ENCODE peak calls at places on chromosomes 3 and 15, in four cellular contexts. One of them, this sample, is unnamed.

GRCh38 chr3:160756907-160757623 is 1.0 kb downstream of the PPM1L start:
- DNase-seq in PC-3: no peak
- DNase-seq in upper lobe of right lung: peak; percentile 63
- DNase-seq in left lung: no peak
- DNase-seq in this sample: peak; percentile 18

GRCh38 chr3:42961633-42962032 is 17.5 kb upstream of the GASK1A start:
- DNase-seq in PC-3: peak; percentile 80
- DNase-seq in upper lobe of right lung: no peak
- DNase-seq in left lung: no peak
- DNase-seq in this sample: no peak

GRCh38 chr15:85673326-85673725 is 121.4 kb downstream of the KLHL25 start:
- DNase-seq in PC-3: no peak
- DNase-seq in upper lobe of right lung: no peak
- DNase-seq in left lung: no peak
- DNase-seq in this sample: no peak

GRCh38 chr3:71305246-71306206 is 278.0 kb downstream of the FOXP1 start:
- DNase-seq in PC-3: peak; percentile 38
- DNase-seq in upper lobe of right lung: no peak
- DNase-seq in left lung: peak; percentile 42
- DNase-seq in this sample: no peak

GRCh38 chr15:85404156-85404921 is 23.9 kb downstream of the AKAP13 start:
- DNase-seq in PC-3: no peak
- DNase-seq in upper lobe of right lung: no peak
- DNase-seq in left lung: no peak
- DNase-seq in this sample: no peak

GRCh38 chr15:96331942-96332853 is 1.7 kb downstream of the NR2F2 start:
- DNase-seq in PC-3: peak; percentile 49
- DNase-seq in upper lobe of right lung: peak; percentile 80
- DNase-seq in left lung: peak; percentile 52
- DNase-seq in this sample: no peak

GRCh38 chr3:120450261-120450913 is 405 bp downstream of the FSTL1 start:
- DNase-seq in PC-3: peak; percentile 41
- DNase-seq in upper lobe of right lung: peak; percentile 73
- DNase-seq in left lung: no peak
- DNase-seq in this sample: no peak

GRCh38 chr3:184806567-184807271 is 5.2 kb upstream of the VPS8 start:
- DNase-seq in PC-3: peak; percentile 45
- DNase-seq in upper lobe of right lung: no peak
- DNase-seq in left lung: no peak
- DNase-seq in this sample: no peak

GRCh38 chr3:4394048-4394447 is 73.0 kb downstream of the SUMF1 start:
- DNase-seq in PC-3: no peak
- DNase-seq in upper lobe of right lung: no peak
- DNase-seq in left lung: no peak
- DNase-seq in this sample: peak; percentile 2

GRCh38 chr15:31398677-31399260 is 72.1 kb downstream of the KLF13 start:
- DNase-seq in PC-3: peak; percentile 28
- DNase-seq in upper lobe of right lung: no peak
- DNase-seq in left lung: no peak
- DNase-seq in this sample: no peak

GRCh38 chr3:42024578-42025387 is 62.9 kb upstream of the ULK4 start:
- DNase-seq in PC-3: no peak
- DNase-seq in upper lobe of right lung: no peak
- DNase-seq in left lung: no peak
- DNase-seq in this sample: no peak

GRCh38 chr15:74540135-74540760 is 772 bp upstream of the ARID3B start:
- DNase-seq in PC-3: peak; percentile 30
- DNase-seq in upper lobe of right lung: no peak
- DNase-seq in left lung: no peak
- DNase-seq in this sample: no peak

GRCh38 chr15:63052961-63053698 is 10.6 kb downstream of the TPM1 start:
- DNase-seq in PC-3: no peak
- DNase-seq in upper lobe of right lung: no peak
- DNase-seq in left lung: no peak
- DNase-seq in this sample: no peak

GRCh38 chr3:28008235-28008634 is 233.2 kb upstream of the CMC1 start:
- DNase-seq in PC-3: no peak
- DNase-seq in upper lobe of right lung: no peak
- DNase-seq in left lung: no peak
- DNase-seq in this sample: no peak

GRCh38 chr3:172787019-172787418 is 36.5 kb downstream of the ECT2 start:
- DNase-seq in PC-3: no peak
- DNase-seq in upper lobe of right lung: no peak
- DNase-seq in left lung: no peak
- DNase-seq in this sample: no peak

GRCh38 chr3:176953106-176954080 is 243.9 kb downstream of the TBL1XR1 start:
- DNase-seq in PC-3: peak; percentile 24
- DNase-seq in upper lobe of right lung: no peak
- DNase-seq in left lung: no peak
- DNase-seq in this sample: no peak

GRCh38 chr15:26628879-26629529 is 143.9 kb downstream of the GABRB3 start:
- DNase-seq in PC-3: peak; percentile 91
- DNase-seq in upper lobe of right lung: peak; percentile 90
- DNase-seq in left lung: peak; percentile 36
- DNase-seq in this sample: no peak

GRCh38 chr3:165192610-165193192 is 3.5 kb downstream of the SLITRK3 start:
- DNase-seq in PC-3: no peak
- DNase-seq in upper lobe of right lung: peak; percentile 40
- DNase-seq in left lung: no peak
- DNase-seq in this sample: no peak

GRCh38 chr15:63891763-63892123 is 58.0 kb upstream of the HERC1 start:
- DNase-seq in PC-3: no peak
- DNase-seq in upper lobe of right lung: peak; percentile 9
- DNase-seq in left lung: no peak
- DNase-seq in this sample: no peak

GRCh38 chr3:124384527-124384926 is 345.7 kb upstream of the UMPS start:
- DNase-seq in PC-3: no peak
- DNase-seq in upper lobe of right lung: no peak
- DNase-seq in left lung: no peak
- DNase-seq in this sample: no peak

GRCh38 chr15:40871749-40872617 is 2.1 kb downstream of the RHOV start:
- DNase-seq in PC-3: peak; percentile 80
- DNase-seq in upper lobe of right lung: peak; percentile 84
- DNase-seq in left lung: peak; percentile 60
- DNase-seq in this sample: no peak

GRCh38 chr3:13173186-13173585 is 100.0 kb upstream of the IQSEC1 start:
- DNase-seq in PC-3: no peak
- DNase-seq in upper lobe of right lung: no peak
- DNase-seq in left lung: no peak
- DNase-seq in this sample: no peak

GRCh38 chr3:67529915-67530314 is 124.5 kb downstream of the SUCLG2 start:
- DNase-seq in PC-3: no peak
- DNase-seq in upper lobe of right lung: no peak
- DNase-seq in left lung: no peak
- DNase-seq in this sample: no peak

GRCh38 chr3:121855555-121855954 is 20.5 kb downstream of the EAF2 start:
- DNase-seq in PC-3: peak; percentile 73
- DNase-seq in upper lobe of right lung: no peak
- DNase-seq in left lung: no peak
- DNase-seq in this sample: no peak

GRCh38 chr3:23865595-23866396 is 51.0 kb downstream of the NKIRAS1 start:
- DNase-seq in PC-3: peak; percentile 12
- DNase-seq in upper lobe of right lung: no peak
- DNase-seq in left lung: no peak
- DNase-seq in this sample: no peak

GRCh38 chr3:128559486-128560225 is 66.7 kb upstream of the GATA2 start:
- DNase-seq in PC-3: peak; percentile 71
- DNase-seq in upper lobe of right lung: peak; percentile 60
- DNase-seq in left lung: no peak
- DNase-seq in this sample: no peak

GRCh38 chr3:123883111-123883510 is 1.0 kb downstream of the MYLK start:
- DNase-seq in PC-3: no peak
- DNase-seq in upper lobe of right lung: no peak
- DNase-seq in left lung: no peak
- DNase-seq in this sample: no peak

GRCh38 chr3:69174871-69175737 is 52.7 kb upstream of the LMOD3 start:
- DNase-seq in PC-3: no peak
- DNase-seq in upper lobe of right lung: no peak
- DNase-seq in left lung: no peak
- DNase-seq in this sample: no peak

GRCh38 chr3:69179740-69180372 is 57.5 kb upstream of the LMOD3 start:
- DNase-seq in PC-3: no peak
- DNase-seq in upper lobe of right lung: no peak
- DNase-seq in left lung: no peak
- DNase-seq in this sample: no peak

GRCh38 chr3:69178838-69179739 is 56.7 kb upstream of the LMOD3 start:
- DNase-seq in PC-3: peak; percentile 69
- DNase-seq in upper lobe of right lung: no peak
- DNase-seq in left lung: no peak
- DNase-seq in this sample: no peak

GRCh38 chr3:69180869-69181591 is 58.6 kb upstream of the LMOD3 start:
- DNase-seq in PC-3: no peak
- DNase-seq in upper lobe of right lung: no peak
- DNase-seq in left lung: no peak
- DNase-seq in this sample: no peak

GRCh38 chr3:69178100-69178499 is 55.7 kb upstream of the LMOD3 start:
- DNase-seq in PC-3: no peak
- DNase-seq in upper lobe of right lung: no peak
- DNase-seq in left lung: no peak
- DNase-seq in this sample: no peak
- H3K4me1 ChIP-seq in PC-3: peaks cover 39% of the 10 kb centered on the region
- H3K4me1 ChIP-seq in upper lobe of right lung: peaks cover 30% of the 10 kb centered on the region
- H3K4me1 ChIP-seq in left lung: peaks cover 31% of the 10 kb centered on the region
- H3K4me1 ChIP-seq in this sample: no peaks in the 10 kb centered on the region

DNA sequence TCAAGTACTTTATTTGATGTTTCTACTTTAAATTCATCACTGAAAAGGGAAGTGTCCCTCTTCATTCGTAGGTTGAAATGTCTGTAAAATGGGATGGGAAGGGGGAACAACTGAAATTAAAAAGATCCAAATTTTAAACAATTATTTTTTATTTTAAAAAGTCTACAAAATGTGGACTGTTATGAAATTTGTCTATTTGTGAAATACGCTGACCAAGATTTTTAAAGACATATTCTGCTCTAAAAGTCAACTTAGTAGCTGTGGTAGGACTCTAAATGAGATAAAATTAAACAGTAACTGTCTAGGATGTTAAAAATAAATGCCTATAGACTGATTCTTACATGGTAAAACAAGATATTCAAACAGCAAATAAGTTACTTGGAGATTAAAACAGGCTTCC is 67.3 kb downstream of the ADAM10 start:
- DNase-seq in PC-3: no peak
- DNase-seq in upper lobe of right lung: no peak
- DNase-seq in left lung: no peak
- DNase-seq in this sample: no peak
- H3K4me1 ChIP-seq in PC-3: no peaks in the 10 kb centered on the region
- H3K4me1 ChIP-seq in upper lobe of right lung: no peaks in the 10 kb centered on the region
- H3K4me1 ChIP-seq in left lung: peaks cover 15% of the 10 kb centered on the region
- H3K4me1 ChIP-seq in this sample: no peaks in the 10 kb centered on the region

DNA sequence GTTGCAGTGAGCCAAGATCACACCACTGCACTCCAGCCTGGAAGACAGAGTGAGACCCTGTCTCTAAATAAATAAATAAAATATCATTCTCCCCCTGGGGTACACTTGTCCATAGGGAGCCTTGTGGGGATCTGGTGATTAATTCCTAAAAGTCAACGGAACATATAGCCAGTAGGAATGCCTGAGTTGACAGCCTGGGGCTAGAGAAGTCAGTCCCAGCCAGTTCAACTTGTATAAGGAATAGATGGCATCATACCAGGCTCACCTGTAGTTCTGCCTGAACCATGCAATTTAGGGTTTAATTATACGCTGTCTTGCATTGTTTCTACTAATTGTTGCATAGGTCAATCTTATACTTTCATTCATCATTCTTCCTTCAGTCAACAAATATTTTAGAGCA is 5.9 kb upstream of the BOC start:
- DNase-seq in PC-3: peak; percentile 17
- DNase-seq in upper lobe of right lung: no peak
- DNase-seq in left lung: no peak
- DNase-seq in this sample: no peak
- H3K4me1 ChIP-seq in PC-3: no peaks in the 10 kb centered on the region
- H3K4me1 ChIP-seq in upper lobe of right lung: no peaks in the 10 kb centered on the region
- H3K4me1 ChIP-seq in left lung: no peaks in the 10 kb centered on the region
- H3K4me1 ChIP-seq in this sample: no peaks in the 10 kb centered on the region

DNA sequence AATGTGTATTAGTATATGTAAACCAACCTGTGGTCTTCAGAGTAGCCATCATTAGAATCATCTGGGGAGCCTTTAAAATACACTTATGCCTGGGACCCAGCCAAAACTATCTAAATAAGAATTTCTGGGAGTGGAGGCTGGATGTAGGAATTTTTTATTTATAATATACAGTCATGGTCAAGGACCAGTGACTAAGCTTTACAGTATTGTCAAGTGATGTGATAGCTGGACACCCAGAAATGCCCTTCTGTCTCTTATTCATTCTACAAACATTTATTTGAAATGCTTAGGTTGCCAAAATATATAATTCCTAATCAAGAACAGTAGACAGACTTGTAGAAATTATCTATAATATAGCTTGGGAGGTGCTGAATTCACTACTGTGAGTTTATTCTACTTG is 132.2 kb downstream of the MBNL1 start:
- DNase-seq in PC-3: peak; percentile 84
- DNase-seq in upper lobe of right lung: no peak
- DNase-seq in left lung: no peak
- DNase-seq in this sample: no peak
- H3K4me1 ChIP-seq in PC-3: peaks cover 47% of the 10 kb centered on the region
- H3K4me1 ChIP-seq in upper lobe of right lung: peaks cover 88% of the 10 kb centered on the region
- H3K4me1 ChIP-seq in left lung: peaks cover 95% of the 10 kb centered on the region
- H3K4me1 ChIP-seq in this sample: peaks cover 71% of the 10 kb centered on the region

GRCh38 chr15:98737122-98737521 is 88.8 kb downstream of the IGF1R start:
- DNase-seq in PC-3: no peak
- DNase-seq in upper lobe of right lung: no peak
- DNase-seq in left lung: no peak
- DNase-seq in this sample: no peak

GRCh38 chr15:98735895-98736617 is 87.7 kb downstream of the IGF1R start:
- DNase-seq in PC-3: no peak
- DNase-seq in upper lobe of right lung: no peak
- DNase-seq in left lung: no peak
- DNase-seq in this sample: no peak

GRCh38 chr15:98738689-98739411 is 90.5 kb downstream of the IGF1R start:
- DNase-seq in PC-3: no peak
- DNase-seq in upper lobe of right lung: no peak
- DNase-seq in left lung: no peak
- DNase-seq in this sample: no peak

GRCh38 chr15:98735304-98735703 is 87.0 kb downstream of the IGF1R start:
- DNase-seq in PC-3: no peak
- DNase-seq in upper lobe of right lung: no peak
- DNase-seq in left lung: no peak
- DNase-seq in this sample: no peak

GRCh38 chr15:98737721-98738120 is 89.4 kb downstream of the IGF1R start:
- DNase-seq in PC-3: no peak
- DNase-seq in upper lobe of right lung: no peak
- DNase-seq in left lung: no peak
- DNase-seq in this sample: no peak
- H3K4me1 ChIP-seq in PC-3: peaks cover 6% of the 10 kb centered on the region
- H3K4me1 ChIP-seq in upper lobe of right lung: peaks cover 14% of the 10 kb centered on the region
- H3K4me1 ChIP-seq in left lung: peaks cover 30% of the 10 kb centered on the region
- H3K4me1 ChIP-seq in this sample: peaks cover 17% of the 10 kb centered on the region

DNA sequence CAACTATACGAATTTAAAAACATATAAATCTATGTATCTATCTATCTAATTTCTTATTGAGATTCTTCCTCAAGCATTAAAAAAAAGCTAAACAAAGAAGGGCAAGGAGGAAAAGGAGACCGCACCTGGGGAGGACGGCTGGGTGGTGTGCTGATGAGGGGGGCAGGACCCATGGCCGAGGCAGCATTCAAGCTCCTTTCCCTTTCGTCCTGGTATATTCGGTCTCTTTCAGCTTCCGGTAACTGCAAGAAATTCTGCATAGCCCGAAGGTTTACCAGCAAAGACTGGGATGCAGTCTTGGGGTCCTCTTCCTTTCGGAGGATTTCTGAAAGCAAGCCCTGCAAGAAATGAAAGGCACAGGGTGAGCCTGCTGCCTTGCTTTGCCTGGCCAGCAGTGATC is 38.9 kb downstream of the SATB1 start:
- DNase-seq in PC-3: no peak
- DNase-seq in upper lobe of right lung: no peak
- DNase-seq in left lung: no peak
- DNase-seq in this sample: no peak
- H3K4me1 ChIP-seq in PC-3: no peaks in the 10 kb centered on the region
- H3K4me1 ChIP-seq in upper lobe of right lung: no peaks in the 10 kb centered on the region
- H3K4me1 ChIP-seq in left lung: no peaks in the 10 kb centered on the region
- H3K4me1 ChIP-seq in this sample: peaks cover 53% of the 10 kb centered on the region

This sample was measured in CD8-positive, alpha-beta memory T cell.